ENCODE peak calls at places on chromosomes 5 and 9, in seven cellular contexts. Z, K, Q, L, T, D and X are unnamed samples.

GRCh38 chr5:150112211-150113046 is 26.1 kb upstream of the CSF1R start:
- DNase-seq in Z (peak), K (no peak), Q (no peak), L (peak), T (peak), D (peak), X (no peak)

GRCh38 chr5:135944967-135945560 is 9.7 kb downstream of the LECT2 start:
- DNase-seq in Z (peak), K (peak), Q (peak), L (peak), T (peak), D (peak), X (peak)

GRCh38 chr9:134835455-134835854 is 45.2 kb upstream of the FCN2 start:
- DNase-seq in Z (no peak), K (no peak), Q (no peak), L (no peak), T (no peak), D (no peak), X (no peak)

GRCh38 chr5:158212237-158212636 is 353.3 kb upstream of the CLINT1 start:
- DNase-seq in Z (no peak), K (no peak), Q (no peak), L (no peak), T (no peak), D (no peak), X (no peak)

GRCh38 chr9:31715250-31715649 is 669.2 kb upstream of the ACO1 start:
- DNase-seq in Z (no peak), K (no peak), Q (no peak), L (peak), T (no peak), D (no peak), X (no peak)

GRCh38 chr5:111859533-111860270 is 102.7 kb upstream of the NREP start:
- DNase-seq in Z (peak), K (no peak), Q (no peak), L (no peak), T (peak), D (peak), X (no peak)

GRCh38 chr9:122016789-122017188 is 76.3 kb downstream of the TTLL11 start:
- DNase-seq in Z (no peak), K (no peak), Q (no peak), L (no peak), T (peak), D (no peak), X (no peak)

GRCh38 chr5:138282918-138283742 is 8.7 kb upstream of the GFRA3 start:
- DNase-seq in Z (peak), K (no peak), Q (no peak), L (peak), T (peak), D (peak), X (peak)

GRCh38 chr5:139646912-139647391 is 1.2 kb upstream of the CXXC5 start:
- DNase-seq in Z (no peak), K (no peak), Q (no peak), L (peak), T (no peak), D (no peak), X (no peak)

GRCh38 chr5:72110401-72111013 is 3.2 kb downstream of the MAP1B start:
- DNase-seq in Z (no peak), K (no peak), Q (no peak), L (peak), T (no peak), D (no peak), X (no peak)

GRCh38 chr5:132003170-132003744 is 8.2 kb downstream of the ACSL6 start:
- DNase-seq in Z (no peak), K (no peak), Q (no peak), L (peak), T (peak), D (peak), X (no peak)